ENCODE peak calls at places on chromosomes 13 and 19, in nine cellular contexts. B, Z, U, H, J, X, S, T and C are unnamed samples.

GRCh38 chr19:2207991-2208860 is 27.9 kb downstream of the PLEKHJ1 start:
- DNase-seq in B (peak; percentile 36), Z (no peak), U (peak; percentile 44), H (peak; percentile 43), J (peak; percentile 99), X (no peak), S (no peak), T (no peak), C (no peak)

GRCh38 chr13:48624858-48625257 is 28.9 kb upstream of the CYSLTR2 start:
- DNase-seq in B (no peak), Z (no peak), U (no peak), H (no peak), J (no peak), X (peak; percentile 32), S (no peak), T (no peak), C (no peak)

GRCh38 chr19:58569943-58570670 is 3.0 kb downstream of the MZF1 start:
- DNase-seq in B (no peak), Z (no peak), U (no peak), H (no peak), J (no peak), X (no peak), S (no peak), T (peak; percentile 27), C (no peak)

GRCh38 chr19:52735734-52736133 is 890 bp upstream of the ZNF611 start:
- DNase-seq in B (no peak), Z (peak; percentile 36), U (peak; percentile 83), H (no peak), J (peak; percentile 60), X (peak; percentile 38), S (peak; percentile 6), T (no peak), C (no peak)

GRCh38 chr19:17490411-17490810 is 20.1 kb downstream of the SLC27A1 start:
- DNase-seq in B (no peak), Z (no peak), U (no peak), H (no peak), J (no peak), X (no peak), S (peak; percentile 59), T (no peak), C (no peak)

GRCh38 chr19:5086725-5087439 is 118.0 kb downstream of the KDM4B start:
- DNase-seq in B (no peak), Z (no peak), U (peak; percentile 18), H (no peak), J (no peak), X (no peak), S (no peak), T (no peak), C (no peak)

GRCh38 chr19:3270908-3271307 is 46.4 kb downstream of the CELF5 start:
- DNase-seq in B (peak; percentile 50), Z (no peak), U (peak; percentile 52), H (peak; percentile 41), J (no peak), X (peak; percentile 8), S (peak; percentile 20), T (peak; percentile 54), C (peak; percentile 60)

GRCh38 chr13:104140557-104140956 is 1074.3 kb upstream of the SLC10A2 start:
- DNase-seq in B (no peak), Z (no peak), U (peak; percentile 20), H (peak; percentile 52), J (no peak), X (no peak), S (no peak), T (no peak), C (no peak)

GRCh38 chr13:19681517-19681916 is 48.1 kb downstream of the MPHOSPH8 start:
- DNase-seq in B (no peak), Z (no peak), U (no peak), H (no peak), J (no peak), X (no peak), S (no peak), T (no peak), C (no peak)

GRCh38 chr19:55047951-55048350 is 9.9 kb upstream of the GP6 start:
- DNase-seq in B (no peak), Z (no peak), U (no peak), H (no peak), J (no peak), X (no peak), S (no peak), T (no peak), C (no peak)

GRCh38 chr19:14550201-14550754 is 20.9 kb downstream of the TECR start:
- DNase-seq in B (no peak), Z (no peak), U (no peak), H (peak; percentile 85), J (no peak), X (no peak), S (no peak), T (no peak), C (no peak)

GRCh38 chr13:80783926-80784325 is 443.0 kb upstream of the SPRY2 start:
- DNase-seq in B (no peak), Z (no peak), U (no peak), H (no peak), J (no peak), X (no peak), S (no peak), T (no peak), C (no peak)

GRCh38 chr19:2631213-2631821 is 71.2 kb downstream of the GNG7 start:
- DNase-seq in B (no peak), Z (no peak), U (no peak), H (no peak), J (no peak), X (no peak), S (no peak), T (no peak), C (no peak)

GRCh38 chr19:42253245-42254082 is 1.5 kb downstream of the ERF start:
- DNase-seq in B (peak; percentile 64), Z (peak; percentile 69), U (peak; percentile 51), H (peak; percentile 55), J (peak; percentile 77), X (peak; percentile 29), S (peak; percentile 45), T (peak; percentile 77), C (no peak)

GRCh38 chr13:45931211-45931610 is 79.7 kb upstream of the SIAH3 start:
- DNase-seq in B (no peak), Z (no peak), U (no peak), H (no peak), J (no peak), X (no peak), S (no peak), T (no peak), C (no peak)

GRCh38 chr13:27151798-27152599 is 19.6 kb downstream of the USP12 start:
- DNase-seq in B (no peak), Z (no peak), U (peak; percentile 11), H (peak; percentile 20), J (no peak), X (no peak), S (no peak), T (no peak), C (peak; percentile 8)

GRCh38 chr13:110466261-110466660 is 95.3 kb downstream of the RAB20 start:
- DNase-seq in B (no peak), Z (no peak), U (no peak), H (no peak), J (no peak), X (no peak), S (no peak), T (no peak), C (no peak)

GRCh38 chr19:23505738-23506137 is 110.5 kb upstream of the ZNF91 start:
- DNase-seq in B (no peak), Z (no peak), U (no peak), H (no peak), J (no peak), X (no peak), S (no peak), T (no peak), C (no peak)

GRCh38 chr19:43682824-43683661 is 13.1 kb upstream of the PLAUR start:
- DNase-seq in B (no peak), Z (no peak), U (no peak), H (no peak), J (no peak), X (no peak), S (no peak), T (no peak), C (no peak)